ENCODE peak calls at places on chromosome 5, in nine cellular contexts. H is H1, X is fibroblast of lung, A is neural progenitor cell, W is OCI-LY7, N is hepatocyte, F is GM23338, B is astrocyte, G is neuronal stem cell. I is an unnamed sample.

GRCh38 chr5:81749562-81750307 is 1.2 kb downstream of the SSBP2 start:
- DNase-seq in X (no peak), H (peak; percentile 80), W (peak; percentile 98), G (peak; percentile 37), A (peak; percentile 80), B (no peak), F (peak; percentile 65), N (peak; percentile 55), I (no peak)

GRCh38 chr5:154829589-154830218 is 20.7 kb downstream of the FAXDC2 start:
- DNase-seq in B (peak; percentile 23), X (no peak), H (no peak), G (no peak), N (no peak), F (no peak), W (no peak), A (no peak), I (peak; percentile 81)

GRCh38 chr5:124929000-124929399 is 182.6 kb upstream of the ZNF608 start:
- DNase-seq in A (no peak), N (no peak), X (no peak), H (no peak), B (no peak), W (no peak), F (no peak), G (no peak), I (no peak)

GRCh38 chr5:170552486-170553122 is 48.8 kb downstream of the KCNIP1 start:
- DNase-seq in B (peak; percentile 94), G (peak; percentile 9), A (peak; percentile 53), N (peak; percentile 88), H (no peak), X (peak; percentile 89), W (no peak), F (peak; percentile 68), I (no peak)

GRCh38 chr5:64384761-64385160 is 121.1 kb upstream of the RGS7BP start:
- DNase-seq in B (peak; percentile 20), H (peak; percentile 47), A (peak; percentile 18), W (peak; percentile 15), G (no peak), F (peak; percentile 50), N (peak; percentile 44), X (peak; percentile 1), I (no peak)

GRCh38 chr5:118405650-118406061 is 582.7 kb downstream of the DTWD2 start:
- DNase-seq in N (peak; percentile 7), W (no peak), G (no peak), H (no peak), F (no peak), X (peak; percentile 3), B (no peak), A (peak; percentile 35), I (no peak)

GRCh38 chr5:108753877-108754276 is 6.2 kb downstream of the FER start:
- DNase-seq in A (no peak), X (peak; percentile 45), F (no peak), B (peak; percentile 83), N (no peak), W (no peak), G (no peak), H (no peak), I (peak; percentile 53)

GRCh38 chr5:139394123-139394653 is 716 bp downstream of the PROB1 start:
- DNase-seq in G (no peak), B (no peak), F (peak; percentile 84), A (peak; percentile 88), W (peak; percentile 73), H (peak; percentile 85), X (peak; percentile 46), N (peak; percentile 77), I (no peak)

GRCh38 chr5:10527281-10527950 is 36.5 kb upstream of the ANKRD33B start:
- DNase-seq in B (peak; percentile 76), F (no peak), H (no peak), G (no peak), W (no peak), N (no peak), A (no peak), X (no peak), I (no peak)

GRCh38 chr5:151042453-151043093 is 22.2 kb downstream of the GPX3 start:
- DNase-seq in F (no peak), B (no peak), N (no peak), G (no peak), W (no peak), X (no peak), A (no peak), H (no peak), I (no peak)

GRCh38 chr5:128174951-128175350 is 91.4 kb downstream of the SLC12A2 start:
- DNase-seq in X (no peak), F (no peak), W (no peak), B (peak; percentile 58), G (no peak), A (no peak), H (no peak), N (no peak), I (no peak)

GRCh38 chr5:168948746-168949145 is 352.2 kb downstream of the SLIT3 start:
- DNase-seq in F (no peak), W (no peak), B (no peak), X (no peak), G (no peak), A (no peak), N (no peak), H (no peak), I (no peak)

GRCh38 chr5:138230261-138230660 is 17.1 kb upstream of the CDC23 start:
- DNase-seq in X (no peak), A (no peak), H (no peak), W (no peak), F (no peak), G (no peak), B (peak; percentile 26), N (peak; percentile 34), I (no peak)

GRCh38 chr5:54651482-54652076 is 134.0 kb downstream of the SNX18 start:
- DNase-seq in G (no peak), X (peak; percentile 89), F (no peak), B (peak; percentile 57), A (no peak), W (no peak), N (peak; percentile 30), H (no peak), I (peak; percentile 13)

GRCh38 chr5:179679014-179679674 is 1.7 kb downstream of the CBY3 start:
- DNase-seq in B (peak; percentile 48), A (peak; percentile 72), G (peak; percentile 36), W (peak; percentile 44), H (peak; percentile 89), X (peak; percentile 64), F (peak; percentile 95), N (peak; percentile 36), I (no peak)

GRCh38 chr5:30572279-30572678 is 621.2 kb upstream of the CDH6 start:
- DNase-seq in A (no peak), W (no peak), B (peak; percentile 14), F (peak; percentile 12), X (no peak), H (no peak), G (no peak), N (peak; percentile 6), I (no peak)

GRCh38 chr5:130323804-130324454 is 419.7 kb downstream of the CHSY3 start:
- DNase-seq in F (no peak), B (peak; percentile 75), W (peak; percentile 93), G (no peak), N (no peak), H (no peak), A (no peak), X (peak; percentile 11), I (peak; percentile 50)

GRCh38 chr5:138180183-138180782 is 1.4 kb downstream of the KIF20A start:
- DNase-seq in W (peak; percentile 82), X (peak; percentile 65), N (peak; percentile 68), F (peak; percentile 52), B (peak; percentile 19), A (peak; percentile 68), G (peak; percentile 45), H (no peak), I (peak; percentile 35)

GRCh38 chr5:179123491-179124328 is 63.5 kb downstream of the ZNF354C start:
- DNase-seq in H (peak; percentile 13), A (no peak), W (no peak), N (no peak), G (no peak), B (no peak), F (no peak), X (no peak), I (no peak)

GRCh38 chr5:154829181-154829588 is 21.2 kb downstream of the FAXDC2 start:
- DNase-seq in F (no peak), G (no peak), H (no peak), X (no peak), A (no peak), B (no peak), W (no peak), N (no peak), I (peak; percentile 5)

GRCh38 chr5:79832911-79833310 is 143.3 kb downstream of the CMYA5 start:
- DNase-seq in W (no peak), G (no peak), X (no peak), N (no peak), A (no peak), H (no peak), B (no peak), F (no peak), I (no peak)

GRCh38 chr5:19099195-19099594 is 888.8 kb downstream of the CDH18 start:
- DNase-seq in F (no peak), W (no peak), N (no peak), G (no peak), H (no peak), B (no peak), X (no peak), A (no peak), I (no peak)

DNA sequence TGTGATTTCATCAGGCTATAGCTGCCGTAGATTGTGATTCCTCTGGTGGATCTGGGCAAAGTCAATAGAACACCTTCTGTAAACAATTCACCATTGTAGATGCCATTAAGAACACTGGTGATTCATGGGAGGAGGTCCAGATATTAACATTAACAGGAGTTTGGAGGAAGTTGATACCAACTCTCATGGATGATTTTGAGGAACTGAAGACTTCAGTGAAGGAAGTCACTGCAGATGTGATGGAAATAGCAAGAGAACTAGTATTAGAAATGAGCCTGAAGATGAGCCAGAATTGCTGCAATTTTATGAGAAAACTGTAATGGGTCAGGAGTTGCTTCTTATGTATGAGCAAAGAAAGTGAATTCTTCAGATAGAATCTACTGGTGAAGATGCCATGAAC is 26.9 kb downstream of the TCERG1 start:
- DNase-seq in N (no peak), G (no peak), X (no peak), B (no peak), F (no peak), A (no peak), H (no peak), W (peak; percentile 15), I (no peak)
- H3K4me2 ChIP-seq in N (no peak overlapping the region), G (no peak overlapping the region), X (no peak overlapping the region), B (no peak overlapping the region), F (no peak overlapping the region), A (no peak overlapping the region), H (no peak overlapping the region), W (no peak overlapping the region), I (no peak overlapping the region)

GRCh38 chr5:107388111-107388861 is 282.5 kb downstream of the EFNA5 start:
- DNase-seq in B (peak; percentile 96), F (peak; percentile 55), H (no peak), G (no peak), W (peak; percentile 58), A (no peak), N (peak; percentile 25), X (peak; percentile 86), I (peak; percentile 11)
- H3K4me2 ChIP-seq in B (peak overlapping the region; percentile 74), F (no peak overlapping the region), H (no peak overlapping the region), G (no peak overlapping the region), W (peak overlapping the region; percentile 84), A (no peak overlapping the region), N (peak overlapping the region; percentile 54), X (peak overlapping the region; percentile 3), I (peak overlapping the region; percentile 40)

GRCh38 chr5:174294891-174295620 is 249.6 kb downstream of the NSG2 start:
- DNase-seq in N (no peak), B (no peak), H (peak; percentile 11), W (no peak), X (no peak), F (no peak), G (no peak), A (no peak), I (no peak)
- H3K4me2 ChIP-seq in N (no peak overlapping the region), B (no peak overlapping the region), H (no peak overlapping the region), W (no peak overlapping the region), X (no peak overlapping the region), F (no peak overlapping the region), G (no peak overlapping the region), A (no peak overlapping the region), I (no peak overlapping the region)

GRCh38 chr5:66959668-66960067 is 236.9 kb downstream of the CD180 start:
- DNase-seq in G (no peak), A (no peak), F (no peak), X (peak; percentile 68), B (peak; percentile 26), H (no peak), W (no peak), N (no peak), I (no peak)
- H3K4me2 ChIP-seq in G (no peak overlapping the region), A (peak overlapping the region; percentile 70), F (peak overlapping the region; percentile 70), X (peak overlapping the region; percentile 85), B (peak overlapping the region; percentile 86), H (peak overlapping the region; percentile 91), W (no peak overlapping the region), N (peak overlapping the region; percentile 72), I (peak overlapping the region; percentile 94)